ENCODE peak calls at places on chromosomes 6 and 20, in eight cellular contexts. S is OCI-LY7, I is astrocyte, R is PC-3, C is fibroblast of lung, L is H1, O is osteoblast, A is Karpas-422. Q is an unnamed sample.

GRCh38 chr6:31877651-31878161 is 1.1 kb downstream of the SLC44A4 start:
- DNase-seq in O (peak; percentile 62), A (no peak), C (no peak), S (no peak), R (peak; percentile 35), I (no peak), L (no peak), Q (no peak)

GRCh38 chr6:44342489-44342888 is at the start of gene SPATS1:
- DNase-seq in I (no peak), L (no peak), C (no peak), O (no peak), A (no peak), S (no peak), R (no peak), Q (no peak)

GRCh38 chr6:150987371-150987828 is 121.9 kb downstream of the MTHFD1L start:
- DNase-seq in L (no peak), R (peak; percentile 56), C (no peak), A (no peak), O (no peak), S (no peak), I (no peak), Q (peak; percentile 6)

GRCh38 chr20:49230575-49231211 is 11.5 kb downstream of the DDX27 start:
- DNase-seq in S (no peak), O (no peak), L (no peak), A (peak; percentile 70), C (no peak), I (no peak), R (no peak), Q (peak; percentile 56)

GRCh38 chr6:135053433-135053832 is 1.2 kb downstream of the HBS1L start:
- DNase-seq in I (no peak), L (no peak), A (peak; percentile 53), R (no peak), C (no peak), O (no peak), S (no peak), Q (no peak)

GRCh38 chr6:136989591-136990578 is 54.9 kb downstream of the IL20RA start:
- DNase-seq in I (no peak), S (no peak), A (no peak), R (no peak), L (peak; percentile 51), O (no peak), C (no peak), Q (no peak)

GRCh38 chr6:152775441-152775840 is 24.8 kb downstream of the VIP start:
- DNase-seq in R (no peak), A (no peak), C (no peak), L (no peak), O (peak; percentile 43), S (no peak), I (no peak), Q (no peak)

GRCh38 chr20:24978493-24978892 is 14.1 kb downstream of the APMAP start:
- DNase-seq in O (no peak), A (no peak), I (no peak), C (no peak), L (no peak), R (no peak), S (no peak), Q (no peak)

GRCh38 chr20:45953672-45954071 is 18.3 kb downstream of the ZNF335 start:
- DNase-seq in A (no peak), L (no peak), R (no peak), I (no peak), C (no peak), S (no peak), O (peak; percentile 52), Q (no peak)

GRCh38 chr20:25177890-25178321 is 17.6 kb upstream of the ENTPD6 start:
- DNase-seq in C (no peak), L (no peak), S (no peak), A (no peak), O (peak; percentile 39), R (peak; percentile 90), I (peak; percentile 54), Q (peak; percentile 39)

GRCh38 chr6:119328866-119329806 is 20.4 kb downstream of the MAN1A1 start:
- DNase-seq in I (no peak), S (no peak), C (no peak), R (no peak), O (no peak), A (no peak), L (no peak), Q (no peak)

GRCh38 chr6:119333707-119334295 is 15.8 kb downstream of the MAN1A1 start:
- DNase-seq in A (peak; percentile 67), L (no peak), C (no peak), R (peak; percentile 54), S (peak; percentile 51), O (no peak), I (no peak), Q (peak; percentile 20)

GRCh38 chr6:119333063-119333609 is 16.4 kb downstream of the MAN1A1 start:
- DNase-seq in A (no peak), C (no peak), I (no peak), S (no peak), R (no peak), O (no peak), L (no peak), Q (no peak)

GRCh38 chr6:119330520-119330919 is 19.0 kb downstream of the MAN1A1 start:
- DNase-seq in I (no peak), L (no peak), C (no peak), S (peak; percentile 28), A (no peak), O (no peak), R (no peak), Q (no peak)

DNA sequence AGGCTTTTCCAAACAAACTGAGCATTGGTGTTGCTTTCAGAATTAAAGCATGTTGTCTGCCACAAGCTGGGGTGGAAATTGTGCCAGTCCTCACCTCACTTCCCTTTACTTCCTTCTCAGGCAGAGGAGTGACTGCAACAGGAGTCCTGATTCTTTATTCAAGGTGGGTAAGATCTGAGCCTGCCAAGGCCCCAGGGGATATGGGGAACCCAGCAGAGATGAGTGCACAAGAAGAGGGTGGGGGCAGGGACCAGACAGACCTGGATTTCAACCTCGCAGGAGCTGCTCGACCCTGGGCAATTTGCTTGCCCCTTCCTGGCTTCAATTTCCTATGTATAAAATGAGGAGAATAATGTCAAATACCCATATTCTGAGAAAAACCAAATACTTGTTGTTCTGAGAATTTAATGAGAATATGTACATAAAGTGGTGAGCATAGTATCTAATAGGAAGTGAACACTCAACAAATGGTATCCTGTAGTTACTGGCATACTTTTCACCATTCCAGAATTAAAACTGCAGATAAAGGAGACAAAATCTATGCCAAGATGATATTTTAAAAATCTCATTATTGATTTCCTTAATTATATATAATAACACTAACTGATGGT is 17.8 kb downstream of the MAN1A1 start:
- DNase-seq in S (no peak), O (no peak), I (no peak), C (no peak), R (no peak), L (no peak), A (no peak), Q (no peak)
- H3K79me2 ChIP-seq in S (peaks cover 100% of the 10 kb centered on the region), O (no peaks in the 10 kb centered on the region), I (no peaks in the 10 kb centered on the region), C (no peaks in the 10 kb centered on the region), R (no peaks in the 10 kb centered on the region), L (no peaks in the 10 kb centered on the region), A (no peaks in the 10 kb centered on the region), Q (no peaks in the 10 kb centered on the region)

GRCh38 chr6:75612921-75613534 is 11.3 kb downstream of the SENP6 start:
- DNase-seq in R (no peak), O (no peak), C (peak; percentile 17), A (no peak), I (no peak), S (no peak), L (no peak), Q (no peak)

GRCh38 chr6:75611011-75611701 is 9.5 kb downstream of the SENP6 start:
- DNase-seq in R (no peak), C (no peak), L (no peak), O (no peak), S (no peak), A (no peak), I (peak; percentile 44), Q (no peak)

GRCh38 chr6:75611702-75612375 is 10.2 kb downstream of the SENP6 start:
- DNase-seq in A (no peak), L (no peak), I (peak; percentile 26), C (no peak), O (no peak), R (no peak), S (no peak), Q (peak; percentile 4)

GRCh38 chr6:75609639-75610590 is 8.2 kb downstream of the SENP6 start:
- DNase-seq in L (no peak), S (no peak), A (no peak), I (peak; percentile 77), C (peak; percentile 18), O (no peak), R (no peak), Q (peak; percentile 9)

GRCh38 chr6:75612434-75612833 is 10.8 kb downstream of the SENP6 start:
- DNase-seq in A (no peak), L (no peak), S (no peak), O (no peak), I (no peak), C (no peak), R (no peak), Q (no peak)
- H3K4me3 ChIP-seq in A (no peak overlapping the region), L (no peak overlapping the region), S (no peak overlapping the region), O (no peak overlapping the region), I (no peak overlapping the region), C (no peak overlapping the region), R (no peak overlapping the region), Q (no peak overlapping the region)

GRCh38 chr6:11122380-11122779 is 10.9 kb upstream of the ERVFRD-1 start:
- DNase-seq in R (no peak), S (no peak), C (no peak), L (no peak), A (no peak), O (no peak), I (no peak), Q (no peak)

GRCh38 chr6:11123978-11124377 is 12.5 kb upstream of the ERVFRD-1 start:
- DNase-seq in C (no peak), S (no peak), I (no peak), O (no peak), L (no peak), A (no peak), R (no peak), Q (no peak)

GRCh38 chr6:11121851-11122250 is 10.3 kb upstream of the ERVFRD-1 start:
- DNase-seq in A (no peak), L (no peak), S (no peak), R (no peak), C (no peak), O (no peak), I (peak; percentile 27), Q (no peak)

DNA sequence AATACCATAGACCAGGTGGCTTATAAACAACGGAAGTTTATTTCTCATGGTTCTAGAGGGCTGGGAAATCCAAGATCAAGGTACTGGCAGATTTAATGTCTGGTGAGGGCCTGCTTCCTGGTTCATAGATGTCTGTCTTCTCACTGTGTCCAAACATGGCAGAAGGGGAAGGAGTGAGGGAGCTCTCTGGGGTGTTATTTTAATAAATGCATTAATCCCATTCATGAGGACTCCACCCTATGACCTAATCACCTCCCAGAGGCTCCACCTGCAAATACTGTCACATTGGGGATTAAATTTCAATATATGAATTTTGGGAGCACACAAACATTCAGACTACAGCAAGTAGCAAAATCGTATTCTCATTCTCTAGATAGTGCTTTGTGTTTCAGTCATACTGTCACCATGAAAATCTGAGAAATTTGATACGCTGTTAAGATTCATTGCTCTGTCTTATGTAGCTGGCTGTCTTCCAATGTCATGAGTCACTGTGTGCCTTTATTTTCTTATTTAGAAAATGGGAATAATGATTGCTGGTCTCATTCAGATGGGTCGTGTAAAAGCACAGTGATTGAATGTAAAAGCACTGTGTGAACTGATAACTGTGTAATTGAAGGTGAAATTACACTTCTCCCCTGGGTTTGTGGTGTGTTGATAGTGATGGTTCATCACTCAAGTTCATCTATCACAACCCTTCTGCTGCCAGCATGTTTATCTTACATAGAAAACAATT is 8.9 kb upstream of the ERVFRD-1 start:
- DNase-seq in O (no peak), A (peak; percentile 55), R (peak; percentile 90), I (peak; percentile 58), L (no peak), S (no peak), C (peak; percentile 64), Q (peak; percentile 19)
- H3K79me2 ChIP-seq in O (peaks cover 68% of the 10 kb centered on the region), A (peaks cover 77% of the 10 kb centered on the region), R (peaks cover 76% of the 10 kb centered on the region), I (peaks cover 82% of the 10 kb centered on the region), L (no peaks in the 10 kb centered on the region), S (peaks cover 42% of the 10 kb centered on the region), C (peaks cover 14% of the 10 kb centered on the region), Q (peaks cover 82% of the 10 kb centered on the region)

GRCh38 chr20:32512047-32512385 is 73.1 kb downstream of the NOL4L start:
- DNase-seq in O (no peak), R (no peak), C (no peak), S (no peak), L (no peak), I (no peak), A (no peak), Q (no peak)
- H3K4me3 ChIP-seq in O (no peak overlapping the region), R (no peak overlapping the region), C (no peak overlapping the region), S (no peak overlapping the region), L (no peak overlapping the region), I (no peak overlapping the region), A (no peak overlapping the region), Q (no peak overlapping the region)

Q was measured in mammary epithelial cell.